ENCODE peak calls at places on chromosomes 13 and 19, in ten cellular contexts. One of them, this sample, is unnamed.

GRCh38 chr19:40009674-40010073 is 12.8 kb downstream of the ZNF546 start:
- DNase-seq in upper lobe of left lung: no peak
- DNase-seq in right atrium auricular region: no peak
- DNase-seq in heart left ventricle: no peak
- DNase-seq in pancreas: no peak
- DNase-seq in OCI-LY7: no peak
- DNase-seq in H1: no peak
- DNase-seq in AG04450: no peak
- DNase-seq in choroid plexus epithelial cell: no peak
- DNase-seq in ascending aorta: no peak
- DNase-seq in this sample: no peak

GRCh38 chr19:19458110-19458816 is 52.8 kb downstream of the GATAD2A start:
- DNase-seq in upper lobe of left lung: no peak
- DNase-seq in right atrium auricular region: no peak
- DNase-seq in heart left ventricle: no peak
- DNase-seq in pancreas: no peak
- DNase-seq in OCI-LY7: no peak
- DNase-seq in H1: no peak
- DNase-seq in AG04450: no peak
- DNase-seq in choroid plexus epithelial cell: peak
- DNase-seq in ascending aorta: no peak
- DNase-seq in this sample: no peak

GRCh38 chr19:7888145-7888825 is at the start of gene LRRC8E:
- DNase-seq in upper lobe of left lung: peak
- DNase-seq in right atrium auricular region: no peak
- DNase-seq in heart left ventricle: no peak
- DNase-seq in pancreas: peak
- DNase-seq in OCI-LY7: no peak
- DNase-seq in H1: peak
- DNase-seq in AG04450: no peak
- DNase-seq in choroid plexus epithelial cell: peak
- DNase-seq in ascending aorta: no peak
- DNase-seq in this sample: no peak

GRCh38 chr19:46350029-46350757 is 3.3 kb downstream of the PPP5C start:
- DNase-seq in upper lobe of left lung: peak
- DNase-seq in right atrium auricular region: no peak
- DNase-seq in heart left ventricle: no peak
- DNase-seq in pancreas: peak
- DNase-seq in OCI-LY7: peak
- DNase-seq in H1: no peak
- DNase-seq in AG04450: no peak
- DNase-seq in choroid plexus epithelial cell: no peak
- DNase-seq in ascending aorta: no peak
- DNase-seq in this sample: peak

GRCh38 chr13:39035799-39036198 is 2.1 kb downstream of the PROSER1 start:
- DNase-seq in upper lobe of left lung: no peak
- DNase-seq in right atrium auricular region: no peak
- DNase-seq in heart left ventricle: no peak
- DNase-seq in pancreas: no peak
- DNase-seq in OCI-LY7: no peak
- DNase-seq in H1: no peak
- DNase-seq in AG04450: no peak
- DNase-seq in choroid plexus epithelial cell: peak
- DNase-seq in ascending aorta: no peak
- DNase-seq in this sample: no peak

GRCh38 chr13:107205318-107206112 is 637.6 kb upstream of the ARGLU1 start:
- DNase-seq in upper lobe of left lung: peak
- DNase-seq in right atrium auricular region: no peak
- DNase-seq in heart left ventricle: peak
- DNase-seq in pancreas: peak
- DNase-seq in OCI-LY7: peak
- DNase-seq in H1: peak
- DNase-seq in AG04450: peak
- DNase-seq in choroid plexus epithelial cell: peak
- DNase-seq in ascending aorta: peak
- DNase-seq in this sample: peak

GRCh38 chr13:21674271-21675009 is 3.6 kb downstream of the FGF9 start:
- DNase-seq in upper lobe of left lung: no peak
- DNase-seq in right atrium auricular region: no peak
- DNase-seq in heart left ventricle: no peak
- DNase-seq in pancreas: no peak
- DNase-seq in OCI-LY7: peak
- DNase-seq in H1: peak
- DNase-seq in AG04450: no peak
- DNase-seq in choroid plexus epithelial cell: no peak
- DNase-seq in ascending aorta: no peak
- DNase-seq in this sample: peak

GRCh38 chr19:49875801-49876421 is 1.2 kb downstream of the AKT1S1 start:
- DNase-seq in upper lobe of left lung: peak
- DNase-seq in right atrium auricular region: no peak
- DNase-seq in heart left ventricle: peak
- DNase-seq in pancreas: peak
- DNase-seq in OCI-LY7: peak
- DNase-seq in H1: peak
- DNase-seq in AG04450: no peak
- DNase-seq in choroid plexus epithelial cell: peak
- DNase-seq in ascending aorta: peak
- DNase-seq in this sample: peak

GRCh38 chr13:92994056-92994455 is 232.6 kb upstream of the GPC6 start:
- DNase-seq in upper lobe of left lung: no peak
- DNase-seq in right atrium auricular region: no peak
- DNase-seq in heart left ventricle: no peak
- DNase-seq in pancreas: no peak
- DNase-seq in OCI-LY7: no peak
- DNase-seq in H1: no peak
- DNase-seq in AG04450: peak
- DNase-seq in choroid plexus epithelial cell: peak
- DNase-seq in ascending aorta: no peak
- DNase-seq in this sample: no peak

GRCh38 chr13:102798653-102799543 is at the start of the genes BIVM and POGLUT2:
- DNase-seq in upper lobe of left lung: peak
- DNase-seq in right atrium auricular region: peak
- DNase-seq in heart left ventricle: peak
- DNase-seq in pancreas: peak
- DNase-seq in OCI-LY7: no peak
- DNase-seq in H1: peak
- DNase-seq in AG04450: peak
- DNase-seq in choroid plexus epithelial cell: peak
- DNase-seq in ascending aorta: peak
- DNase-seq in this sample: peak

GRCh38 chr13:51785592-51786424 is 18.2 kb downstream of the DHRS12 start:
- DNase-seq in upper lobe of left lung: peak
- DNase-seq in right atrium auricular region: no peak
- DNase-seq in heart left ventricle: no peak
- DNase-seq in pancreas: peak
- DNase-seq in OCI-LY7: no peak
- DNase-seq in H1: no peak
- DNase-seq in AG04450: no peak
- DNase-seq in choroid plexus epithelial cell: peak
- DNase-seq in ascending aorta: no peak
- DNase-seq in this sample: no peak

GRCh38 chr13:99974296-99974938 is 2.9 kb upstream of the ZIC5 start:
- DNase-seq in upper lobe of left lung: no peak
- DNase-seq in right atrium auricular region: peak
- DNase-seq in heart left ventricle: no peak
- DNase-seq in pancreas: no peak
- DNase-seq in OCI-LY7: no peak
- DNase-seq in H1: no peak
- DNase-seq in AG04450: no peak
- DNase-seq in choroid plexus epithelial cell: no peak
- DNase-seq in ascending aorta: no peak
- DNase-seq in this sample: no peak

GRCh38 chr19:6264077-6264445 is 15.7 kb downstream of the MLLT1 start:
- DNase-seq in upper lobe of left lung: no peak
- DNase-seq in right atrium auricular region: no peak
- DNase-seq in heart left ventricle: no peak
- DNase-seq in pancreas: no peak
- DNase-seq in OCI-LY7: no peak
- DNase-seq in H1: no peak
- DNase-seq in AG04450: no peak
- DNase-seq in choroid plexus epithelial cell: peak
- DNase-seq in ascending aorta: no peak
- DNase-seq in this sample: no peak
- TF ChIP-seq CTCF in upper lobe of left lung: no peak
- TF ChIP-seq CTCF in right atrium auricular region: no peak
- TF ChIP-seq CTCF in heart left ventricle: no peak
- TF ChIP-seq CTCF in pancreas: no peak
- TF ChIP-seq CTCF in OCI-LY7: no peak
- TF ChIP-seq CTCF in H1: no peak
- TF ChIP-seq CTCF in AG04450: no peak
- TF ChIP-seq CTCF in choroid plexus epithelial cell: no peak
- TF ChIP-seq CTCF in ascending aorta: no peak
- TF ChIP-seq CTCF in this sample: no peak

GRCh38 chr19:27776020-27776419 is 1436.9 kb downstream of the UQCRFS1 start:
- DNase-seq in upper lobe of left lung: peak
- DNase-seq in right atrium auricular region: peak
- DNase-seq in heart left ventricle: no peak
- DNase-seq in pancreas: no peak
- DNase-seq in OCI-LY7: peak
- DNase-seq in H1: peak
- DNase-seq in AG04450: no peak
- DNase-seq in choroid plexus epithelial cell: peak
- DNase-seq in ascending aorta: no peak
- DNase-seq in this sample: no peak
- TF ChIP-seq CTCF in upper lobe of left lung: no peak
- TF ChIP-seq CTCF in right atrium auricular region: peak
- TF ChIP-seq CTCF in heart left ventricle: no peak
- TF ChIP-seq CTCF in pancreas: no peak
- TF ChIP-seq CTCF in OCI-LY7: peak
- TF ChIP-seq CTCF in H1: peak
- TF ChIP-seq CTCF in AG04450: peak
- TF ChIP-seq CTCF in choroid plexus epithelial cell: peak
- TF ChIP-seq CTCF in ascending aorta: no peak
- TF ChIP-seq CTCF in this sample: no peak

DNA sequence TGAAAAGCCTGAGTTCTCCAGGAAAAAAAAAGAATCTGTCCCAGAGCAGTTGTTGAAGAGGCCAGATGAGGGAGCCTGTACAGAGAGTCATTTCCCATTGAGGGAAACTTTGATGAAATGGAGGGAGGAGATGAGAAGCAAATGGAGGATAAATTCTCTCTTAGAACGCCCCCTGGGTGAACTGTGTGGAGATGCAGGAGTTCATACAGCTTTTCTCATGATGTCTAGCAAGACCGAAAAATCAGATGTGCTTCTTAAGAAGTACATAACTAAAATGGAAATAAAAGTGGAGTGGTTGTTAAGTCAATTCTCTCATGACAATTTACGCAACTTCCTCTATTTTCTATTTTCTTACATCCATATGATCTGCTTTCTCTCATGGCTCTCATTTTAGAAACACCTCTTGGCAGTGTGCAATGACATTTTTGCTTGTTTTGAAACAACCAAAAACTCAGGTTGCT is 1263.1 kb downstream of the PCDH9 start:
- DNase-seq in upper lobe of left lung: no peak
- DNase-seq in right atrium auricular region: no peak
- DNase-seq in heart left ventricle: no peak
- DNase-seq in pancreas: no peak
- DNase-seq in OCI-LY7: peak
- DNase-seq in H1: no peak
- DNase-seq in AG04450: no peak
- DNase-seq in choroid plexus epithelial cell: peak
- DNase-seq in ascending aorta: no peak
- DNase-seq in this sample: no peak
- TF ChIP-seq CTCF in upper lobe of left lung: no peak
- TF ChIP-seq CTCF in right atrium auricular region: peak
- TF ChIP-seq CTCF in heart left ventricle: no peak
- TF ChIP-seq CTCF in pancreas: no peak
- TF ChIP-seq CTCF in OCI-LY7: peak
- TF ChIP-seq CTCF in H1: no peak
- TF ChIP-seq CTCF in AG04450: peak
- TF ChIP-seq CTCF in choroid plexus epithelial cell: peak
- TF ChIP-seq CTCF in ascending aorta: peak
- TF ChIP-seq CTCF in this sample: no peak

GRCh38 chr19:6042776-6043726 is 65.1 kb upstream of the RANBP3 start:
- DNase-seq in upper lobe of left lung: no peak
- DNase-seq in right atrium auricular region: peak
- DNase-seq in heart left ventricle: peak
- DNase-seq in pancreas: no peak
- DNase-seq in OCI-LY7: no peak
- DNase-seq in H1: peak
- DNase-seq in AG04450: no peak
- DNase-seq in choroid plexus epithelial cell: no peak
- DNase-seq in ascending aorta: peak
- DNase-seq in this sample: no peak
- TF ChIP-seq CTCF in upper lobe of left lung: no peak
- TF ChIP-seq CTCF in right atrium auricular region: no peak
- TF ChIP-seq CTCF in heart left ventricle: no peak
- TF ChIP-seq CTCF in pancreas: no peak
- TF ChIP-seq CTCF in OCI-LY7: no peak
- TF ChIP-seq CTCF in H1: no peak
- TF ChIP-seq CTCF in AG04450: no peak
- TF ChIP-seq CTCF in choroid plexus epithelial cell: no peak
- TF ChIP-seq CTCF in ascending aorta: no peak
- TF ChIP-seq CTCF in this sample: no peak

This sample was measured in GM13976.